ENCODE peak calls at places on chromosome 1, in five cellular contexts. B is cardiac fibroblast; E is NB4; I is activated CD8-positive, alpha-beta memory T cell treated with anti-CD3 and anti-CD28 coated beads for 4 hours; J is GM04504. A is an unnamed sample.

GRCh38 chr1:160144921-160145320 is 6.5 kb upstream of the ATP1A4 start:
- DNase-seq in B (peak), E (no peak), I (no peak), J (peak), A (no peak)

GRCh38 chr1:21820597-21821232 is 8.7 kb downstream of the LDLRAD2 start:
- DNase-seq in B (no peak), E (no peak), I (no peak), J (no peak), A (no peak)

GRCh38 chr1:183871142-183871541 is 66.2 kb downstream of the RGL1 start:
- DNase-seq in B (peak), E (no peak), I (no peak), J (no peak), A (no peak)

GRCh38 chr1:29991025-29991424 is 732.4 kb downstream of the MATN1 start:
- DNase-seq in B (no peak), E (no peak), I (no peak), J (no peak), A (no peak)

GRCh38 chr1:181075727-181076350 is 12.7 kb upstream of the IER5 start:
- DNase-seq in B (no peak), E (no peak), I (no peak), J (no peak), A (no peak)

GRCh38 chr1:202112864-202113689 is 9.6 kb upstream of the GPR37L1 start:
- DNase-seq in B (peak), E (no peak), I (no peak), J (no peak), A (no peak)

GRCh38 chr1:177505905-177506590 is 335.3 kb downstream of the BRINP2 start:
- DNase-seq in B (peak), E (no peak), I (no peak), J (no peak), A (no peak)

GRCh38 chr1:177897601-177898376 is 72.1 kb downstream of the SEC16B start:
- DNase-seq in B (no peak), E (no peak), I (no peak), J (no peak), A (no peak)

GRCh38 chr1:198935371-198935921 is 296.6 kb downstream of the PTPRC start:
- DNase-seq in B (peak), E (peak), I (peak), J (peak), A (peak)

GRCh38 chr1:58156124-58156468 is 390.4 kb downstream of the OMA1 start:
- DNase-seq in B (no peak), E (no peak), I (no peak), J (no peak), A (no peak)

GRCh38 chr1:151158751-151159251 is 2.4 kb downstream of the TNFAIP8L2 start:
- DNase-seq in B (no peak), E (peak), I (no peak), J (no peak), A (no peak)

GRCh38 chr1:220189750-220190347 is 82.4 kb downstream of the RAB3GAP2 start:
- DNase-seq in B (peak), E (peak), I (no peak), J (no peak), A (no peak)

A was measured in GF-D8.